ENCODE peak calls at places on chromosomes 7 and 10, in four cellular contexts. One of them, this sample, is unnamed.

GRCh38 chr10:91883549-91884542 is 25.4 kb downstream of the FGFBP3 start:
- DNase-seq in heart left ventricle: no peak
- DNase-seq in spleen: no peak
- DNase-seq in left ventricle myocardium inferior: peak; percentile 27
- DNase-seq in this sample: no peak

GRCh38 chr7:106425017-106425719 is 140.4 kb upstream of the NAMPT start:
- DNase-seq in heart left ventricle: no peak
- DNase-seq in spleen: no peak
- DNase-seq in left ventricle myocardium inferior: peak; percentile 44
- DNase-seq in this sample: peak; percentile 28

GRCh38 chr7:23864984-23865383 is 155.0 kb downstream of the STK31 start:
- DNase-seq in heart left ventricle: no peak
- DNase-seq in spleen: no peak
- DNase-seq in left ventricle myocardium inferior: no peak
- DNase-seq in this sample: no peak

GRCh38 chr10:97498841-97499560 is at the start of gene UBTD1:
- DNase-seq in heart left ventricle: peak; percentile 80
- DNase-seq in spleen: no peak
- DNase-seq in left ventricle myocardium inferior: peak; percentile 51
- DNase-seq in this sample: peak; percentile 79

GRCh38 chr10:71868192-71868697 is 17.2 kb upstream of the PSAP start:
- DNase-seq in heart left ventricle: no peak
- DNase-seq in spleen: peak; percentile 77
- DNase-seq in left ventricle myocardium inferior: peak; percentile 29
- DNase-seq in this sample: peak; percentile 59

GRCh38 chr10:14409247-14409646 is 78.5 kb upstream of the FRMD4A start:
- DNase-seq in heart left ventricle: no peak
- DNase-seq in spleen: no peak
- DNase-seq in left ventricle myocardium inferior: no peak
- DNase-seq in this sample: no peak

GRCh38 chr10:44398747-44399477 is 14.0 kb upstream of the CXCL12 start:
- DNase-seq in heart left ventricle: no peak
- DNase-seq in spleen: no peak
- DNase-seq in left ventricle myocardium inferior: no peak
- DNase-seq in this sample: no peak

GRCh38 chr7:154914580-154915380 is 88.1 kb downstream of the PAXIP1 start:
- DNase-seq in heart left ventricle: no peak
- DNase-seq in spleen: peak; percentile 81
- DNase-seq in left ventricle myocardium inferior: no peak
- DNase-seq in this sample: no peak

GRCh38 chr7:71236488-71237179 is 104.7 kb downstream of the GALNT17 start:
- DNase-seq in heart left ventricle: no peak
- DNase-seq in spleen: no peak
- DNase-seq in left ventricle myocardium inferior: no peak
- DNase-seq in this sample: no peak

DNA sequence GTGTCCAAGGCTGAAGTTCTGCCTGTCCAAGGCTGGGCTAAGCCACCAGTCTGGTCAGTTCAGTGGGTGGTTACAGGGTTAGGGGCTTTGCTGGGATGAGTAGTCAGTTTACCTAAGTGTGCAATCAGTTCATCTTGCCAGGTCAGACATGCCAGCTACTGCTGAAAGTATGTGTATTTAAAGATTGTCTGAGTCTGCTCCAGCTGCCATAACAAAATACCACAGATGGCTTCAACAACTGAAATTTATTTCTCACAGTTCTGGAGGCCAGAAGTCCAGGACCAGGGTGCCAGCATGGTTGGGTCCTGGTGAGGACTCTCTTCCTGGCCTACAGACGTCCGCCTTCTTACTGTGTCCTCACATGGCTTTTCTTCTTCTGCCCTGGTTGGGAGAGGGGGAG is 52.4 kb upstream of the TNS3 start:
- DNase-seq in heart left ventricle: no peak
- DNase-seq in spleen: no peak
- DNase-seq in left ventricle myocardium inferior: no peak
- DNase-seq in this sample: no peak
- H3K4me1 ChIP-seq in heart left ventricle: peaks cover 11% of the 10 kb centered on the region
- H3K4me1 ChIP-seq in spleen: peaks cover 29% of the 10 kb centered on the region
- H3K4me1 ChIP-seq in left ventricle myocardium inferior: peaks cover 21% of the 10 kb centered on the region
- H3K4me1 ChIP-seq in this sample: peaks cover 3% of the 10 kb centered on the region

DNA sequence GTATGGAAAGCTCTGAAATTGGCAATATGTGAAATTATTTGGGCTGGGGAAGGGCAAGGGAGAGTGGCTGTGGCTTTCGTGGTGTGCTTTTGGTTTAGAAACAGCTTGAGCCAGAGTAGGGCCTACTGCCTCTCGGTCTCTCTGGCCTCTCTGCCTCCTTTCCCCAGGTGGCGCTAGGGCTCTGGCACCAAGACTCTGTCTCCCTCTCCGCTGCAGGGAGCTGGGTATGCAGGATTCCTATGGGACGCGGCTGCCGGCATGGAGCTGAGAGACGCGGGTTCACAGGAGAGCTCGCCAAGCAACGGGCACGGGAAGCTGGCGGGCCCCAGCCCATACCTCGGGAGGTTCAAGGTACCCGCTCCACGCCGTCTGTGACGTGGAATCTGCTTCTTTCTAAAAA is 105.2 kb upstream of the ANLN start:
- DNase-seq in heart left ventricle: no peak
- DNase-seq in spleen: peak; percentile 84
- DNase-seq in left ventricle myocardium inferior: no peak
- DNase-seq in this sample: peak; percentile 58
- H3K4me3 ChIP-seq in heart left ventricle: no peak overlapping the region
- H3K4me3 ChIP-seq in spleen: no peak overlapping the region
- H3K4me3 ChIP-seq in left ventricle myocardium inferior: no peak overlapping the region
- H3K4me3 ChIP-seq in this sample: no peak overlapping the region

GRCh38 chr7:111730476-111731300 is 168.4 kb upstream of the IMMP2L start:
- DNase-seq in heart left ventricle: no peak
- DNase-seq in spleen: no peak
- DNase-seq in left ventricle myocardium inferior: no peak
- DNase-seq in this sample: no peak

GRCh38 chr7:111735661-111736323 is 173.5 kb upstream of the IMMP2L start:
- DNase-seq in heart left ventricle: no peak
- DNase-seq in spleen: no peak
- DNase-seq in left ventricle myocardium inferior: no peak
- DNase-seq in this sample: peak; percentile 81

GRCh38 chr7:111736475-111736874 is 174.2 kb upstream of the IMMP2L start:
- DNase-seq in heart left ventricle: no peak
- DNase-seq in spleen: no peak
- DNase-seq in left ventricle myocardium inferior: no peak
- DNase-seq in this sample: no peak

GRCh38 chr7:111732923-111733322 is 170.6 kb upstream of the IMMP2L start:
- DNase-seq in heart left ventricle: no peak
- DNase-seq in spleen: no peak
- DNase-seq in left ventricle myocardium inferior: no peak
- DNase-seq in this sample: no peak

GRCh38 chr7:111734955-111735660 is 172.8 kb upstream of the IMMP2L start:
- DNase-seq in heart left ventricle: no peak
- DNase-seq in spleen: no peak
- DNase-seq in left ventricle myocardium inferior: no peak
- DNase-seq in this sample: no peak
- H3K36me3 ChIP-seq in heart left ventricle: peaks cover 33% of the 10 kb centered on the region
- H3K36me3 ChIP-seq in spleen: no peaks in the 10 kb centered on the region
- H3K36me3 ChIP-seq in left ventricle myocardium inferior: peaks cover 58% of the 10 kb centered on the region
- H3K36me3 ChIP-seq in this sample: no peaks in the 10 kb centered on the region

GRCh38 chr7:55019691-55020480 is 1.1 kb downstream of the EGFR start:
- DNase-seq in heart left ventricle: peak; percentile 68
- DNase-seq in spleen: no peak
- DNase-seq in left ventricle myocardium inferior: peak; percentile 24
- DNase-seq in this sample: peak; percentile 69

GRCh38 chr7:55021951-55022617 is 3.3 kb downstream of the EGFR start:
- DNase-seq in heart left ventricle: no peak
- DNase-seq in spleen: no peak
- DNase-seq in left ventricle myocardium inferior: no peak
- DNase-seq in this sample: no peak

GRCh38 chr7:55020481-55020871 is 1.7 kb downstream of the EGFR start:
- DNase-seq in heart left ventricle: no peak
- DNase-seq in spleen: no peak
- DNase-seq in left ventricle myocardium inferior: peak; percentile 45
- DNase-seq in this sample: peak; percentile 58

GRCh38 chr7:55022618-55022985 is 3.8 kb downstream of the EGFR start:
- DNase-seq in heart left ventricle: no peak
- DNase-seq in spleen: no peak
- DNase-seq in left ventricle myocardium inferior: no peak
- DNase-seq in this sample: no peak

GRCh38 chr7:55021053-55021452 is 2.2 kb downstream of the EGFR start:
- DNase-seq in heart left ventricle: no peak
- DNase-seq in spleen: no peak
- DNase-seq in left ventricle myocardium inferior: no peak
- DNase-seq in this sample: no peak
- H3K4me1 ChIP-seq in heart left ventricle: peaks cover 27% of the 10 kb centered on the region
- H3K4me1 ChIP-seq in spleen: peaks cover 29% of the 10 kb centered on the region
- H3K4me1 ChIP-seq in left ventricle myocardium inferior: peaks cover 40% of the 10 kb centered on the region
- H3K4me1 ChIP-seq in this sample: no peaks in the 10 kb centered on the region

DNA sequence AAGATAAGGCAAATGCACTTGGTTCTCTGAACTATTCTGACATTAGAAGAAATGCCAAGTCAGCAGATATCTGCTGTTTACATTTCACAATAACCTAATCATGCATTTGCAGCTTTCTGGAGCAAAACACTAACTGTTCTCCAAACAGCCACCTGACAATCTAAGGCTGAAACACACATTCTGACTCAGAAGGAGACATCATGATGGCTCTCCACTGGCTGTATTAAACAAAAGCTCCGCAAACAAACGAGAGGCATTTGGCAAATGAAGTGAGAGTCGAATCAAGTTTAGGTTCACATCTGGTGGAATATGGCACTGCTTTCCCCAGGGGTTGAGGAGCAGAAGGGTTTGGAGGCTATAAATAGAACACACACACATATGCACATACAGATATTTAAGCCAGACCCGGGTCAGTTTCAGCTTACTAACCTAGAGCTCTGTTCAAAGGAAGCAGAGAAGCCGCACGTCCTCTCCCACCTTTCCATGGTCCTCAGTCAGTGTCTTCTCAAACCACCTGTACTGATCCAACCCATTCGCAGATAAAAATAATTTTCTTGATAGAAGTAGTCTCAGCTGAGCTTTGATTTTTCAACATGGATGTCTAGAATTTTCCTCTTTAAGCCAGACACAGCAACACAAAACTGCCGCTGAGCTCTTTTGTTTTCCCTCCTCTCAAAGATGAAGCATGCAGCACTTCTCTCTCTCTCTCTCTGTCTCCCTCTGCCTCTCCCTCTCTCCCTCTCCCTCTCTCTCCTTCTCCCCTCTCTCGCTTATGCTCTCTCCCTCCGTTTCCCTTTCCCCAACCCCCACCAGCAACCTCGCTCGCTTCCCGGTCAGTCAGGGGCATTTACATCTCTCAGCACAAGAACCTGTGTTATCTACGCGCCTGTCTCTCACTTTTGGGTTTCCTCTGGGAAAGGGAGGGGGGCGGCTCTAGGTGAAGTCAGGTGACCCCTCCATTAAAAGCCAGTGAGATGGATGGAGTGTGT is 682.8 kb downstream of the MAGI2 start:
- DNase-seq in heart left ventricle: no peak
- DNase-seq in spleen: no peak
- DNase-seq in left ventricle myocardium inferior: no peak
- DNase-seq in this sample: no peak
- H3K4me3 ChIP-seq in heart left ventricle: peak overlapping the region; percentile 36
- H3K4me3 ChIP-seq in spleen: no peak overlapping the region
- H3K4me3 ChIP-seq in left ventricle myocardium inferior: peak overlapping the region; percentile 61
- H3K4me3 ChIP-seq in this sample: no peak overlapping the region

GRCh38 chr10:100520811-100521210 is 1.1 kb upstream of the SEC31B start:
- DNase-seq in heart left ventricle: no peak
- DNase-seq in spleen: no peak
- DNase-seq in left ventricle myocardium inferior: no peak
- DNase-seq in this sample: no peak
- H3K36me3 ChIP-seq in heart left ventricle: peaks cover 31% of the 10 kb centered on the region
- H3K36me3 ChIP-seq in spleen: peaks cover 48% of the 10 kb centered on the region
- H3K36me3 ChIP-seq in left ventricle myocardium inferior: peaks cover 36% of the 10 kb centered on the region
- H3K36me3 ChIP-seq in this sample: no peaks in the 10 kb centered on the region

GRCh38 chr10:69872326-69872725 is 70.6 kb downstream of the COL13A1 start:
- DNase-seq in heart left ventricle: no peak
- DNase-seq in spleen: no peak
- DNase-seq in left ventricle myocardium inferior: no peak
- DNase-seq in this sample: no peak
- H3K4me1 ChIP-seq in heart left ventricle: peaks cover 3% of the 10 kb centered on the region
- H3K4me1 ChIP-seq in spleen: peaks cover 36% of the 10 kb centered on the region
- H3K4me1 ChIP-seq in left ventricle myocardium inferior: peaks cover 1% of the 10 kb centered on the region
- H3K4me1 ChIP-seq in this sample: peaks cover 22% of the 10 kb centered on the region